ENCODE peak calls at places on chromosomes 11 and 22, in nine cellular contexts. One of them, this sample, is unnamed.

GRCh38 chr11:8227156-8228152 is 36.2 kb downstream of the LMO1 start:
- DNase-seq in iPS DF 19.7: no peak
- DNase-seq in fibroblast of lung: no peak
- DNase-seq in HFFc6: peak
- DNase-seq in stimulated activated effector memory CD8-positive, alpha-beta T cell treated with anti-CD3 and anti-CD28 coated beads, Interleukin-12 subunit alpha, Interleukin-12 subunit beta, amount 100 ng/mL, for 72 hours: no peak
- DNase-seq in HEK293T: no peak
- DNase-seq in cardiac fibroblast: peak
- DNase-seq in stimulated activated CD4-positive, alpha-beta T cell treated with anti-CD3 and anti-CD28 coated beads, Interleukin-12 subunit alpha, Interleukin-12 subunit beta, amount 100 ng/mL, for 4 hours: no peak
- DNase-seq in germinal center: no peak
- DNase-seq in this sample: no peak

GRCh38 chr11:32893091-32893946 is 708 bp downstream of the QSER1 start:
- DNase-seq in fibroblast of lung: peak
- DNase-seq in iPS DF 19.7: no peak
- DNase-seq in stimulated activated CD4-positive, alpha-beta T cell treated with anti-CD3 and anti-CD28 coated beads, Interleukin-12 subunit alpha, Interleukin-12 subunit beta, amount 100 ng/mL, for 4 hours: peak
- DNase-seq in HFFc6: no peak
- DNase-seq in cardiac fibroblast: peak
- DNase-seq in germinal center: peak
- DNase-seq in HEK293T: peak
- DNase-seq in stimulated activated effector memory CD8-positive, alpha-beta T cell treated with anti-CD3 and anti-CD28 coated beads, Interleukin-12 subunit alpha, Interleukin-12 subunit beta, amount 100 ng/mL, for 72 hours: peak
- DNase-seq in this sample: no peak

GRCh38 chr11:123298488-123299447 is 103.7 kb upstream of the CLMP start:
- DNase-seq in stimulated activated CD4-positive, alpha-beta T cell treated with anti-CD3 and anti-CD28 coated beads, Interleukin-12 subunit alpha, Interleukin-12 subunit beta, amount 100 ng/mL, for 4 hours: no peak
- DNase-seq in iPS DF 19.7: no peak
- DNase-seq in HEK293T: no peak
- DNase-seq in fibroblast of lung: no peak
- DNase-seq in HFFc6: no peak
- DNase-seq in stimulated activated effector memory CD8-positive, alpha-beta T cell treated with anti-CD3 and anti-CD28 coated beads, Interleukin-12 subunit alpha, Interleukin-12 subunit beta, amount 100 ng/mL, for 72 hours: no peak
- DNase-seq in germinal center: no peak
- DNase-seq in cardiac fibroblast: no peak
- DNase-seq in this sample: no peak

GRCh38 chr11:20031155-20032001 is 128.9 kb downstream of the DBX1 start:
- DNase-seq in stimulated activated CD4-positive, alpha-beta T cell treated with anti-CD3 and anti-CD28 coated beads, Interleukin-12 subunit alpha, Interleukin-12 subunit beta, amount 100 ng/mL, for 4 hours: no peak
- DNase-seq in fibroblast of lung: peak
- DNase-seq in iPS DF 19.7: no peak
- DNase-seq in HEK293T: no peak
- DNase-seq in germinal center: no peak
- DNase-seq in HFFc6: peak
- DNase-seq in stimulated activated effector memory CD8-positive, alpha-beta T cell treated with anti-CD3 and anti-CD28 coated beads, Interleukin-12 subunit alpha, Interleukin-12 subunit beta, amount 100 ng/mL, for 72 hours: no peak
- DNase-seq in cardiac fibroblast: peak
- DNase-seq in this sample: no peak

GRCh38 chr11:27410301-27410700 is 47.3 kb upstream of the CCDC34 start:
- DNase-seq in HFFc6: no peak
- DNase-seq in iPS DF 19.7: no peak
- DNase-seq in germinal center: no peak
- DNase-seq in stimulated activated effector memory CD8-positive, alpha-beta T cell treated with anti-CD3 and anti-CD28 coated beads, Interleukin-12 subunit alpha, Interleukin-12 subunit beta, amount 100 ng/mL, for 72 hours: no peak
- DNase-seq in HEK293T: no peak
- DNase-seq in stimulated activated CD4-positive, alpha-beta T cell treated with anti-CD3 and anti-CD28 coated beads, Interleukin-12 subunit alpha, Interleukin-12 subunit beta, amount 100 ng/mL, for 4 hours: no peak
- DNase-seq in cardiac fibroblast: no peak
- DNase-seq in fibroblast of lung: peak
- DNase-seq in this sample: no peak

GRCh38 chr11:19595840-19596751 is 116.5 kb upstream of the NAV2 start:
- DNase-seq in germinal center: no peak
- DNase-seq in HEK293T: no peak
- DNase-seq in HFFc6: peak
- DNase-seq in fibroblast of lung: peak
- DNase-seq in stimulated activated effector memory CD8-positive, alpha-beta T cell treated with anti-CD3 and anti-CD28 coated beads, Interleukin-12 subunit alpha, Interleukin-12 subunit beta, amount 100 ng/mL, for 72 hours: no peak
- DNase-seq in cardiac fibroblast: peak
- DNase-seq in stimulated activated CD4-positive, alpha-beta T cell treated with anti-CD3 and anti-CD28 coated beads, Interleukin-12 subunit alpha, Interleukin-12 subunit beta, amount 100 ng/mL, for 4 hours: no peak
- DNase-seq in iPS DF 19.7: no peak
- DNase-seq in this sample: no peak

GRCh38 chr22:26172389-26172990 is 3.2 kb downstream of the SEZ6L start:
- DNase-seq in fibroblast of lung: peak
- DNase-seq in germinal center: peak
- DNase-seq in stimulated activated effector memory CD8-positive, alpha-beta T cell treated with anti-CD3 and anti-CD28 coated beads, Interleukin-12 subunit alpha, Interleukin-12 subunit beta, amount 100 ng/mL, for 72 hours: no peak
- DNase-seq in stimulated activated CD4-positive, alpha-beta T cell treated with anti-CD3 and anti-CD28 coated beads, Interleukin-12 subunit alpha, Interleukin-12 subunit beta, amount 100 ng/mL, for 4 hours: peak
- DNase-seq in cardiac fibroblast: peak
- DNase-seq in HEK293T: peak
- DNase-seq in iPS DF 19.7: no peak
- DNase-seq in HFFc6: no peak
- DNase-seq in this sample: peak

GRCh38 chr11:17602105-17603001 is 55.3 kb downstream of the OTOG start:
- DNase-seq in stimulated activated effector memory CD8-positive, alpha-beta T cell treated with anti-CD3 and anti-CD28 coated beads, Interleukin-12 subunit alpha, Interleukin-12 subunit beta, amount 100 ng/mL, for 72 hours: no peak
- DNase-seq in stimulated activated CD4-positive, alpha-beta T cell treated with anti-CD3 and anti-CD28 coated beads, Interleukin-12 subunit alpha, Interleukin-12 subunit beta, amount 100 ng/mL, for 4 hours: no peak
- DNase-seq in cardiac fibroblast: no peak
- DNase-seq in germinal center: no peak
- DNase-seq in fibroblast of lung: no peak
- DNase-seq in iPS DF 19.7: no peak
- DNase-seq in HFFc6: no peak
- DNase-seq in HEK293T: no peak
- DNase-seq in this sample: no peak

GRCh38 chr11:20363500-20364411 is at the start of gene HTATIP2:
- DNase-seq in stimulated activated effector memory CD8-positive, alpha-beta T cell treated with anti-CD3 and anti-CD28 coated beads, Interleukin-12 subunit alpha, Interleukin-12 subunit beta, amount 100 ng/mL, for 72 hours: peak
- DNase-seq in iPS DF 19.7: no peak
- DNase-seq in HEK293T: peak
- DNase-seq in HFFc6: no peak
- DNase-seq in cardiac fibroblast: peak
- DNase-seq in stimulated activated CD4-positive, alpha-beta T cell treated with anti-CD3 and anti-CD28 coated beads, Interleukin-12 subunit alpha, Interleukin-12 subunit beta, amount 100 ng/mL, for 4 hours: peak
- DNase-seq in germinal center: peak
- DNase-seq in fibroblast of lung: peak
- DNase-seq in this sample: peak

GRCh38 chr11:539971-540481 is 2.7 kb downstream of the LRRC56 start:
- DNase-seq in fibroblast of lung: no peak
- DNase-seq in cardiac fibroblast: no peak
- DNase-seq in HEK293T: no peak
- DNase-seq in iPS DF 19.7: no peak
- DNase-seq in stimulated activated CD4-positive, alpha-beta T cell treated with anti-CD3 and anti-CD28 coated beads, Interleukin-12 subunit alpha, Interleukin-12 subunit beta, amount 100 ng/mL, for 4 hours: no peak
- DNase-seq in stimulated activated effector memory CD8-positive, alpha-beta T cell treated with anti-CD3 and anti-CD28 coated beads, Interleukin-12 subunit alpha, Interleukin-12 subunit beta, amount 100 ng/mL, for 72 hours: no peak
- DNase-seq in germinal center: no peak
- DNase-seq in HFFc6: no peak
- DNase-seq in this sample: no peak

GRCh38 chr11:128482092-128482491 is 105.3 kb downstream of the ETS1 start:
- DNase-seq in germinal center: no peak
- DNase-seq in HFFc6: no peak
- DNase-seq in HEK293T: no peak
- DNase-seq in fibroblast of lung: no peak
- DNase-seq in cardiac fibroblast: no peak
- DNase-seq in stimulated activated CD4-positive, alpha-beta T cell treated with anti-CD3 and anti-CD28 coated beads, Interleukin-12 subunit alpha, Interleukin-12 subunit beta, amount 100 ng/mL, for 4 hours: no peak
- DNase-seq in stimulated activated effector memory CD8-positive, alpha-beta T cell treated with anti-CD3 and anti-CD28 coated beads, Interleukin-12 subunit alpha, Interleukin-12 subunit beta, amount 100 ng/mL, for 72 hours: no peak
- DNase-seq in iPS DF 19.7: no peak
- DNase-seq in this sample: no peak

GRCh38 chr11:88059326-88059725 is 115.9 kb downstream of the RAB38 start:
- DNase-seq in germinal center: no peak
- DNase-seq in fibroblast of lung: no peak
- DNase-seq in stimulated activated effector memory CD8-positive, alpha-beta T cell treated with anti-CD3 and anti-CD28 coated beads, Interleukin-12 subunit alpha, Interleukin-12 subunit beta, amount 100 ng/mL, for 72 hours: no peak
- DNase-seq in iPS DF 19.7: no peak
- DNase-seq in cardiac fibroblast: peak
- DNase-seq in HFFc6: no peak
- DNase-seq in HEK293T: no peak
- DNase-seq in stimulated activated CD4-positive, alpha-beta T cell treated with anti-CD3 and anti-CD28 coated beads, Interleukin-12 subunit alpha, Interleukin-12 subunit beta, amount 100 ng/mL, for 4 hours: no peak
- DNase-seq in this sample: no peak

GRCh38 chr11:133745791-133746190 is 99.5 kb downstream of the SPATA19 start:
- DNase-seq in stimulated activated effector memory CD8-positive, alpha-beta T cell treated with anti-CD3 and anti-CD28 coated beads, Interleukin-12 subunit alpha, Interleukin-12 subunit beta, amount 100 ng/mL, for 72 hours: no peak
- DNase-seq in HFFc6: no peak
- DNase-seq in HEK293T: no peak
- DNase-seq in germinal center: no peak
- DNase-seq in cardiac fibroblast: no peak
- DNase-seq in fibroblast of lung: no peak
- DNase-seq in iPS DF 19.7: no peak
- DNase-seq in stimulated activated CD4-positive, alpha-beta T cell treated with anti-CD3 and anti-CD28 coated beads, Interleukin-12 subunit alpha, Interleukin-12 subunit beta, amount 100 ng/mL, for 4 hours: no peak
- DNase-seq in this sample: no peak

GRCh38 chr11:57885298-57886035 is 123.9 kb downstream of the CTNND1 start:
- DNase-seq in stimulated activated CD4-positive, alpha-beta T cell treated with anti-CD3 and anti-CD28 coated beads, Interleukin-12 subunit alpha, Interleukin-12 subunit beta, amount 100 ng/mL, for 4 hours: no peak
- DNase-seq in fibroblast of lung: no peak
- DNase-seq in iPS DF 19.7: no peak
- DNase-seq in HFFc6: peak
- DNase-seq in germinal center: no peak
- DNase-seq in cardiac fibroblast: peak
- DNase-seq in HEK293T: no peak
- DNase-seq in stimulated activated effector memory CD8-positive, alpha-beta T cell treated with anti-CD3 and anti-CD28 coated beads, Interleukin-12 subunit alpha, Interleukin-12 subunit beta, amount 100 ng/mL, for 72 hours: no peak
- DNase-seq in this sample: no peak

GRCh38 chr11:119320593-119321524 is 3.9 kb upstream of the MCAM start:
- DNase-seq in HEK293T: peak
- DNase-seq in germinal center: peak
- DNase-seq in fibroblast of lung: peak
- DNase-seq in HFFc6: no peak
- DNase-seq in stimulated activated effector memory CD8-positive, alpha-beta T cell treated with anti-CD3 and anti-CD28 coated beads, Interleukin-12 subunit alpha, Interleukin-12 subunit beta, amount 100 ng/mL, for 72 hours: peak
- DNase-seq in stimulated activated CD4-positive, alpha-beta T cell treated with anti-CD3 and anti-CD28 coated beads, Interleukin-12 subunit alpha, Interleukin-12 subunit beta, amount 100 ng/mL, for 4 hours: peak
- DNase-seq in iPS DF 19.7: no peak
- DNase-seq in cardiac fibroblast: peak
- DNase-seq in this sample: no peak

GRCh38 chr11:2995893-2996554 is 3.9 kb upstream of the NAP1L4 start:
- DNase-seq in stimulated activated effector memory CD8-positive, alpha-beta T cell treated with anti-CD3 and anti-CD28 coated beads, Interleukin-12 subunit alpha, Interleukin-12 subunit beta, amount 100 ng/mL, for 72 hours: no peak
- DNase-seq in germinal center: no peak
- DNase-seq in cardiac fibroblast: no peak
- DNase-seq in iPS DF 19.7: no peak
- DNase-seq in HFFc6: no peak
- DNase-seq in stimulated activated CD4-positive, alpha-beta T cell treated with anti-CD3 and anti-CD28 coated beads, Interleukin-12 subunit alpha, Interleukin-12 subunit beta, amount 100 ng/mL, for 4 hours: no peak
- DNase-seq in HEK293T: no peak
- DNase-seq in fibroblast of lung: no peak
- DNase-seq in this sample: no peak

GRCh38 chr11:108199446-108200321 is 22.8 kb downstream of the NPAT start:
- DNase-seq in cardiac fibroblast: peak
- DNase-seq in iPS DF 19.7: no peak
- DNase-seq in HFFc6: peak
- DNase-seq in fibroblast of lung: peak
- DNase-seq in HEK293T: no peak
- DNase-seq in germinal center: peak
- DNase-seq in stimulated activated effector memory CD8-positive, alpha-beta T cell treated with anti-CD3 and anti-CD28 coated beads, Interleukin-12 subunit alpha, Interleukin-12 subunit beta, amount 100 ng/mL, for 72 hours: no peak
- DNase-seq in stimulated activated CD4-positive, alpha-beta T cell treated with anti-CD3 and anti-CD28 coated beads, Interleukin-12 subunit alpha, Interleukin-12 subunit beta, amount 100 ng/mL, for 4 hours: peak
- DNase-seq in this sample: no peak

GRCh38 chr11:126465573-126466287 is 110.2 kb downstream of the ST3GAL4 start:
- DNase-seq in fibroblast of lung: no peak
- DNase-seq in germinal center: peak
- DNase-seq in iPS DF 19.7: no peak
- DNase-seq in cardiac fibroblast: no peak
- DNase-seq in stimulated activated CD4-positive, alpha-beta T cell treated with anti-CD3 and anti-CD28 coated beads, Interleukin-12 subunit alpha, Interleukin-12 subunit beta, amount 100 ng/mL, for 4 hours: no peak
- DNase-seq in HFFc6: no peak
- DNase-seq in HEK293T: no peak
- DNase-seq in stimulated activated effector memory CD8-positive, alpha-beta T cell treated with anti-CD3 and anti-CD28 coated beads, Interleukin-12 subunit alpha, Interleukin-12 subunit beta, amount 100 ng/mL, for 72 hours: no peak
- DNase-seq in this sample: no peak

GRCh38 chr22:49719046-49719445 is 108.6 kb downstream of the BRD1 start:
- DNase-seq in HFFc6: no peak
- DNase-seq in stimulated activated CD4-positive, alpha-beta T cell treated with anti-CD3 and anti-CD28 coated beads, Interleukin-12 subunit alpha, Interleukin-12 subunit beta, amount 100 ng/mL, for 4 hours: no peak
- DNase-seq in iPS DF 19.7: no peak
- DNase-seq in HEK293T: no peak
- DNase-seq in stimulated activated effector memory CD8-positive, alpha-beta T cell treated with anti-CD3 and anti-CD28 coated beads, Interleukin-12 subunit alpha, Interleukin-12 subunit beta, amount 100 ng/mL, for 72 hours: no peak
- DNase-seq in fibroblast of lung: no peak
- DNase-seq in cardiac fibroblast: no peak
- DNase-seq in germinal center: no peak
- DNase-seq in this sample: no peak